ENCODE peak calls at places on chromosomes 4 and X, in five cellular contexts. J is pancreas, U is kidney epithelial cell, F is foreskin fibroblast, M is fibroblast of the aortic adventitia. A is an unnamed sample.

GRCh38 chrX:10001496-10001895 is 34.3 kb downstream of the CLDN34 start:
- DNase-seq in M (peak), J (no peak), U (no peak), F (peak), A (no peak)

GRCh38 chrX:100479329-100479728 is 69.3 kb upstream of the PCDH19 start:
- DNase-seq in J (no peak), U (no peak), M (no peak), F (no peak), A (no peak)

GRCh38 chr4:55446578-55446922 is 50.8 kb downstream of the TMEM165 start:
- DNase-seq in U (no peak), J (no peak), F (no peak), M (no peak), A (no peak)

GRCh38 chr4:146243141-146243882 is 29.0 kb downstream of the REELD1 start:
- DNase-seq in F (peak), M (no peak), U (no peak), J (no peak), A (peak)

GRCh38 chrX:29431895-29432294 is 783.5 kb upstream of the MAGEB2 start:
- DNase-seq in M (no peak), F (peak), J (no peak), U (no peak), A (peak)

GRCh38 chr4:27861802-27862201 is 1001.2 kb downstream of the STIM2 start:
- DNase-seq in F (no peak), J (no peak), M (peak), U (no peak), A (peak)

GRCh38 chrX:71974916-71975315 is 64.3 kb downstream of the NHSL2 start:
- DNase-seq in F (no peak), J (no peak), M (no peak), U (no peak), A (no peak)

GRCh38 chr4:164572877-164573279 is 181.1 kb upstream of the SMIM31 start:
- DNase-seq in M (peak), U (peak), F (no peak), J (no peak), A (peak)

GRCh38 chr4:38500433-38500832 is 163.6 kb upstream of the KLF3 start:
- DNase-seq in J (no peak), M (peak), F (peak), U (no peak), A (no peak)

GRCh38 chrX:47877327-47877726 is 40.6 kb downstream of the ZNF81 start:
- DNase-seq in M (no peak), U (no peak), J (no peak), F (peak), A (no peak)

GRCh38 chrX:112687189-112687691 is 7.5 kb upstream of the LHFPL1 start:
- DNase-seq in M (peak), J (no peak), F (no peak), U (no peak), A (no peak)

GRCh38 chrX:69163936-69164741 is 1.1 kb downstream of the PJA1 start:
- DNase-seq in U (no peak), F (peak), J (no peak), M (no peak), A (peak)

GRCh38 chrX:133302775-133303445 is 84.8 kb upstream of the TFDP3 start:
- DNase-seq in M (no peak), U (no peak), J (no peak), F (no peak), A (no peak)

GRCh38 chr4:153014460-153014859 is 78.3 kb downstream of the FHDC1 start:
- DNase-seq in U (no peak), M (no peak), F (peak), J (no peak), A (no peak)

GRCh38 chrX:150364347-150365050 is 1.4 kb downstream of the MAMLD1 start:
- DNase-seq in U (no peak), F (peak), J (peak), M (peak), A (peak)

GRCh38 chr4:87101543-87102199 is 118.7 kb downstream of the KLHL8 start:
- DNase-seq in M (peak), J (no peak), U (no peak), F (peak), A (peak)

GRCh38 chr4:82123934-82124333 is 249.9 kb downstream of the HNRNPD start:
- DNase-seq in J (no peak), M (no peak), F (no peak), U (no peak), A (no peak)
- TF ChIP-seq CTCF in J (no peak), M (no peak), F (no peak), U (no peak), A (no peak)

DNA sequence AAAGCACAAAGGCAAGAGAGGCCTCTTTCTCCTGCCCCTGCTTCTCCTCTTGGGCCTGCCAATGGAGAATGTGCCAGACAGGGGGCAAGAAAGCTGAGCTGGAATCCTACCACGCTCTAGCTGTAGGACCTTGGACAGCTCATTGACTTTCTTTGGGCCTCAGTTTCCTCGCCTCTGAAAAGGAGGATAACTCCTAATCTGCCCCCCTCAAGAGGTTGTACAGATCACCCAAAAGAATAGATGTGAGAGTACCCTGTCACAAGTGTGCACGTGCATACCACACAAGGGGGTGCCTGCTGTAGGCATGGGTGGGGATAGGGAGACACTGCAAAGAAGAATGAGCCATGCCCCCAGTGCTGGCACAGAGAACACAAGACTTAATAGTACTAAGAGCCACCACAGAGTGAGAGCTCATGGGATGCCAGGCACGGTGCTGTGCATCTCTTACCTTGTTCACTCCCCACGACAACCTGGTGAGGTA is 2.3 kb downstream of the SASH3 start:
- DNase-seq in F (no peak), M (no peak), J (no peak), U (no peak), A (no peak)
- H3K4me3 ChIP-seq in F (no peak), M (no peak), J (no peak), U (no peak), A (no peak)

DNA sequence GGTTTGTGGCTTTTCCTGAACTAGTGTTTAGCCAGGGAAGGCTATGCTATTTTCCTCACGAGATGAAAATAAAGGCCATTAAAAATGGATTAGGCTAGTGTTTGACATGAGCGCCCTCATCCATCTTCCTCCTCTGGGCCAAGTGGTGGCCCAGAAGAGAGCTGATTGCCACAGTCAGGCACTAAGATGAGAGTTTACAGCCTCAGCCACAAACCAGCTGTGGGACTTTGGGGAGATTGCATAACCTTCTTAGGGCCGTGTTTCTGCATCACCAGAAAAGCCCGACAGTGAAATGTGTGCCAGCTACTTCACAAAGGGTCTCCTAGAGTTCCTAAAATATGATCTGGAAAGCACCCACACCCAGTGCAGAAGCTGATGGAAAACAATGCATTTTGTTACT is 42.3 kb upstream of the LNX1 start:
- DNase-seq in J (no peak), U (no peak), F (peak), M (peak), A (peak)
- TF ChIP-seq CTCF in J (no peak), U (no peak), F (no peak), M (no peak), A (no peak)

GRCh38 chrX:13029341-13029740 is 15.1 kb downstream of the FAM9C start:
- DNase-seq in J (peak), U (no peak), F (peak), M (peak), A (peak)
- H3K4me3 ChIP-seq in J (no peak), U (no peak), F (no peak), M (no peak), A (no peak)

GRCh38 chrX:136269921-136270320 is 18.7 kb upstream of the MAP7D3 start:
- DNase-seq in M (no peak), F (no peak), U (no peak), J (no peak), A (no peak)

GRCh38 chrX:136272325-136272724 is 21.1 kb upstream of the MAP7D3 start:
- DNase-seq in J (no peak), F (peak), M (no peak), U (no peak), A (no peak)

GRCh38 chrX:136271300-136271699 is 20.1 kb upstream of the MAP7D3 start:
- DNase-seq in J (no peak), M (no peak), F (no peak), U (no peak), A (no peak)

GRCh38 chrX:136266828-136267227 is 15.6 kb upstream of the MAP7D3 start:
- DNase-seq in M (no peak), F (no peak), U (no peak), J (no peak), A (no peak)

GRCh38 chrX:136268051-136269048 is 17.1 kb upstream of the MAP7D3 start:
- DNase-seq in F (peak), U (no peak), M (peak), J (no peak), A (peak)
- TF ChIP-seq CTCF in F (peak), U (peak), M (peak), J (peak), A (peak)